ENCODE peak calls at places on chromosome 13, in ten cellular contexts. Q is PC-9, O is DND-41, H is hepatocyte, F is SK-N-SH, S is astrocyte, G is GM23248, L is fibroblast of lung, J is Karpas-422, V is PC-3. M is an unnamed sample. For H4K20me1, the result is how much of the 10 kb centered on the place peaks cover.

GRCh38 chr13:107200491-107200890 is 632.6 kb upstream of the ARGLU1 start:
- DNase-seq in J (no peak), G (no peak), O (no peak), Q (no peak), L (no peak), S (no peak), V (peak), F (no peak), H (no peak), M (no peak)

GRCh38 chr13:83907196-83907989 is 25.1 kb upstream of the SLITRK1 start:
- DNase-seq in H (no peak), O (no peak), L (no peak), F (no peak), V (no peak), J (no peak), G (no peak), S (no peak), Q (no peak), M (no peak)

GRCh38 chr13:38537026-38537425 is 149.9 kb upstream of the FREM2 start:
- DNase-seq in H (no peak), F (no peak), V (no peak), Q (no peak), J (no peak), O (no peak), G (no peak), L (no peak), S (no peak), M (no peak)

GRCh38 chr13:69720278-69720983 is 387.2 kb upstream of the ATXN8OS start:
- DNase-seq in Q (no peak), S (no peak), J (no peak), V (peak), G (no peak), F (no peak), O (no peak), H (peak), L (no peak), M (no peak)

GRCh38 chr13:73703606-73704005 is 430.6 kb downstream of the KLF12 start:
- DNase-seq in V (no peak), H (no peak), J (no peak), Q (no peak), G (no peak), F (no peak), S (no peak), L (no peak), O (no peak), M (no peak)

GRCh38 chr13:46101002-46101401 is 3.8 kb downstream of the CPB2 start:
- DNase-seq in J (no peak), L (no peak), G (no peak), F (no peak), V (no peak), O (no peak), Q (no peak), H (no peak), S (no peak), M (no peak)

GRCh38 chr13:20389696-20390525 is 135.7 kb downstream of the CRYL1 start:
- DNase-seq in H (no peak), V (no peak), L (no peak), Q (no peak), F (no peak), O (no peak), S (no peak), G (no peak), J (no peak), M (no peak)

GRCh38 chr13:73757471-73758233 is 376.6 kb downstream of the KLF12 start:
- DNase-seq in S (peak), H (no peak), J (no peak), G (peak), O (no peak), V (no peak), Q (no peak), F (no peak), L (peak), M (no peak)

GRCh38 chr13:51341232-51341631 is 1.7 kb downstream of the SERPINE3 start:
- DNase-seq in J (no peak), O (no peak), F (no peak), L (no peak), G (no peak), Q (no peak), V (no peak), H (no peak), S (no peak), M (no peak)

GRCh38 chr13:60397693-60398437 is 845 bp downstream of the TDRD3 start:
- DNase-seq in S (peak), L (peak), V (peak), H (peak), G (peak), J (peak), Q (peak), O (peak), F (peak), M (peak)

GRCh38 chr13:91659583-91660415 is 261.4 kb downstream of the GPC5 start:
- DNase-seq in S (no peak), G (no peak), H (no peak), Q (no peak), F (no peak), L (no peak), V (no peak), J (no peak), O (no peak), M (no peak)

GRCh38 chr13:90270231-90270630 is 1077.3 kb upstream of the MIR17HG start:
- DNase-seq in S (peak), J (no peak), O (no peak), L (peak), V (no peak), G (no peak), Q (no peak), H (no peak), F (no peak), M (no peak)

GRCh38 chr13:78997902-78998654 is 339.1 kb upstream of the OBI1 start:
- DNase-seq in F (no peak), O (no peak), G (no peak), Q (no peak), S (no peak), J (peak), L (no peak), V (no peak), H (no peak), M (no peak)

GRCh38 chr13:30615851-30616311 is 1.8 kb upstream of the USPL1 start:
- DNase-seq in G (peak), F (peak), Q (no peak), O (no peak), H (peak), S (peak), V (peak), J (peak), L (peak), M (peak)

GRCh38 chr13:45879666-45880065 is 28.1 kb upstream of the SIAH3 start:
- DNase-seq in S (no peak), J (no peak), F (no peak), H (peak), V (peak), O (no peak), Q (no peak), L (peak), G (no peak), M (no peak)

GRCh38 chr13:90362718-90363117 is 984.8 kb upstream of the MIR17HG start:
- DNase-seq in L (peak), J (no peak), S (no peak), G (no peak), F (no peak), V (no peak), O (no peak), H (no peak), Q (no peak), M (no peak)

GRCh38 chr13:105276571-105276970 is 1258.9 kb downstream of the EFNB2 start:
- DNase-seq in F (no peak), J (no peak), O (no peak), S (no peak), V (no peak), L (no peak), Q (no peak), H (no peak), G (no peak), M (no peak)

GRCh38 chr13:48131481-48131992 is 36.6 kb upstream of the MED4 start:
- DNase-seq in G (no peak), J (no peak), V (no peak), F (no peak), L (peak), O (no peak), S (no peak), H (no peak), Q (no peak), M (no peak)

GRCh38 chr13:91817250-91817649 is 418.8 kb downstream of the GPC5 start:
- DNase-seq in S (peak), O (no peak), L (peak), F (peak), G (peak), J (no peak), H (peak), Q (no peak), V (peak), M (no peak)

GRCh38 chr13:20461860-20462532 is 63.7 kb downstream of the CRYL1 start:
- DNase-seq in O (no peak), S (no peak), V (no peak), J (no peak), G (no peak), H (no peak), F (no peak), Q (no peak), L (peak), M (no peak)

GRCh38 chr13:47997384-47997783 is 3.7 kb downstream of the SUCLA2 start:
- DNase-seq in L (no peak), F (no peak), H (no peak), S (no peak), G (no peak), Q (no peak), V (no peak), J (no peak), O (no peak), M (no peak)

GRCh38 chr13:32164622-32165268 is 133.2 kb downstream of the FRY start:
- DNase-seq in L (peak), V (peak), S (peak), J (peak), Q (peak), G (peak), H (peak), O (peak), F (peak), M (peak)

GRCh38 chr13:114107686-114108081 is 24.7 kb downstream of the RASA3 start:
- DNase-seq in L (peak), O (no peak), Q (no peak), H (no peak), F (peak), V (no peak), S (peak), G (peak), J (no peak), M (no peak)

GRCh38 chr13:114106991-114107685 is 25.3 kb downstream of the RASA3 start:
- DNase-seq in H (no peak), Q (no peak), G (no peak), O (no peak), V (no peak), F (no peak), L (no peak), S (no peak), J (no peak), M (no peak)

GRCh38 chr13:114109646-114110045 is 22.8 kb downstream of the RASA3 start:
- DNase-seq in V (no peak), O (peak), S (no peak), H (no peak), G (no peak), F (peak), L (no peak), J (no peak), Q (no peak), M (peak)

GRCh38 chr13:114108894-114109293 is 23.5 kb downstream of the RASA3 start:
- DNase-seq in O (no peak), H (no peak), Q (no peak), J (no peak), G (no peak), L (no peak), V (no peak), F (no peak), S (no peak), M (no peak)

DNA sequence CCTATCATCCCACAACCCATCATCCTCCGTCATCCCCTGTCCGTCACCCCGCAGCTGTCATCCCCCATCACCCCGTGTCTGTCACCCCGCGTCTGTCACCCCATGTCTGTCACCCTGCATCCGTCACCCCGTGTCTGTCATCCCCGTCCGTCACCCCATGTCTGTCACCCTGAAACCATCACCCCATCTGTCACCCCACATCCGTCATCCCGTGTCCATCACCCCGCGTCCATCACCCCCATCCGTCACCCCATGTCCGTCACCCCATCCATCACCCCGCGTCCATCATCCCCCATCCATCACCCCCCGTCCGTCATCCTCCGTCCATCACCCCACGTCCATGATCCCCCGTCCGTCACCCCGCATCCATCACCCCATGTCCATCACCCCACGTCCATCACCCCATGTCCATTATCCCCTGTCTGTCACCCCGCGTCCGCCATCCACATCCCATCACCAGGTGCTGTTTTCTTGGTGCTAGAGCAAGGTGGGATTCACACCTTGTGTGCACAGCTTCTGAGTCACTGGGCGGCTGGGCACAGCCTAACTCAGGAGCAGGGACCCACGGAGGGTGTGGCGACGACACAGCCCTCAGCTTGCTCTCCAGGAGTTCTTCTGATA is 24.2 kb downstream of the RASA3 start:
- DNase-seq in L (no peak), V (no peak), O (no peak), J (no peak), F (no peak), H (no peak), Q (no peak), S (no peak), G (no peak), M (no peak)
- H4K20me1 ChIP-seq in L (under half), V (under half), O (half or more), J (under half), F (under half), H (under half), Q (under half), S (half or more), G (under half), M (under half)

GRCh38 chr13:29571876-29572570 is 23.5 kb downstream of the SLC7A1 start:
- DNase-seq in S (no peak), L (no peak), Q (no peak), F (no peak), G (no peak), H (no peak), O (no peak), J (no peak), V (no peak), M (no peak)

GRCh38 chr13:29570058-29570654 is 25.3 kb downstream of the SLC7A1 start:
- DNase-seq in H (no peak), S (no peak), Q (no peak), G (no peak), V (no peak), O (no peak), J (no peak), L (no peak), F (no peak), M (no peak)

GRCh38 chr13:29572575-29572974 is 22.9 kb downstream of the SLC7A1 start:
- DNase-seq in Q (no peak), J (no peak), V (no peak), L (no peak), F (no peak), G (no peak), H (no peak), O (no peak), S (no peak), M (no peak)

GRCh38 chr13:29575098-29575497 is 20.4 kb downstream of the SLC7A1 start:
- DNase-seq in F (no peak), J (no peak), V (no peak), L (no peak), Q (no peak), S (no peak), O (no peak), H (no peak), G (no peak), M (no peak)

DNA sequence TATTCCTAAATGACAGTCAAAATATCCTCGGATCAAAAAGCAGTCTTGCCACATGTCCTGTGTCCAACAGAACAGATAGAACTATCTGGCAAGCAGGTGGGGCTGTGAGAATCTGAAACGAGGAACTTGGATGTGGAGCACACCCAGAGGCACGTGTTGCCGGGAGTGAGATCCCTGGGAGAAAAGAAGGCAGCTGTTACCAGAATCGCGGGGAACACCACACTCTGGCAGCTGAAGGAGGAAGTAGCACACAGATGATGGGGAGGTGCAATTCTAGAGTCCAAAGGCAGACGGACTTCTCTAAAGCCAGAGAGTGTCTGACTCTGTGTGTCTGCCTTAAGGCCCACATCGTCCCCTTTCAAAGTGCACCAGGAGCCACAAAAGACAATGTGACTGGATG is 22.3 kb downstream of the SLC7A1 start:
- DNase-seq in H (no peak), J (no peak), S (no peak), F (no peak), V (no peak), O (no peak), Q (no peak), L (peak), G (peak), M (no peak)
- H4K20me1 ChIP-seq in H (under half), J (half or more), S (half or more), F (half or more), V (under half), O (half or more), Q (half or more), L (under half), G (under half), M (under half)

GRCh38 chr13:111166882-111167281 is 51.8 kb downstream of the ARHGEF7 start:
- DNase-seq in L (no peak), J (no peak), V (no peak), O (no peak), Q (no peak), G (no peak), S (no peak), H (no peak), F (no peak), M (no peak)

GRCh38 chr13:111165611-111166010 is 50.5 kb downstream of the ARHGEF7 start:
- DNase-seq in J (peak), Q (no peak), O (no peak), G (no peak), S (no peak), H (no peak), L (no peak), V (no peak), F (no peak), M (no peak)

GRCh38 chr13:111167290-111167689 is 52.2 kb downstream of the ARHGEF7 start:
- DNase-seq in Q (no peak), H (peak), V (no peak), O (no peak), G (no peak), J (no peak), F (no peak), S (no peak), L (no peak), M (no peak)

GRCh38 chr13:111165189-111165588 is 50.1 kb downstream of the ARHGEF7 start:
- DNase-seq in L (no peak), S (no peak), J (no peak), V (no peak), O (no peak), H (no peak), F (no peak), Q (no peak), G (no peak), M (no peak)

GRCh38 chr13:111168116-111168515 is 53.0 kb downstream of the ARHGEF7 start:
- DNase-seq in O (no peak), F (no peak), V (no peak), J (no peak), S (no peak), H (no peak), G (no peak), Q (no peak), L (no peak), M (no peak)
- H4K20me1 ChIP-seq in O (half or more), F (half or more), V (under half), J (under half), S (half or more), H (half or more), G (under half), Q (under half), L (under half), M (under half)

GRCh38 chr13:98449273-98449672 is 127.6 kb downstream of the STK24 start:
- DNase-seq in Q (no peak), F (no peak), S (no peak), O (no peak), H (no peak), V (no peak), G (no peak), J (no peak), L (no peak), M (no peak)
- H4K20me1 ChIP-seq in Q (under half), F (under half), S (under half), O (under half), H (under half), V (under half), G (under half), J (under half), L (under half), M (under half)

GRCh38 chr13:29589234-29589633 is 6.3 kb downstream of the SLC7A1 start:
- DNase-seq in J (no peak), L (peak), F (no peak), Q (peak), G (peak), S (peak), H (no peak), O (no peak), V (no peak), M (no peak)
- H4K20me1 ChIP-seq in J (half or more), L (under half), F (half or more), Q (half or more), G (under half), S (half or more), H (under half), O (half or more), V (half or more), M (under half)

GRCh38 chr13:29578300-29579048 is 17.0 kb downstream of the SLC7A1 start:
- DNase-seq in V (no peak), J (no peak), S (no peak), Q (no peak), G (peak), F (no peak), L (no peak), O (no peak), H (no peak), M (no peak)

GRCh38 chr13:29581666-29582065 is 13.8 kb downstream of the SLC7A1 start:
- DNase-seq in O (no peak), F (no peak), G (peak), J (no peak), V (no peak), Q (no peak), S (peak), H (no peak), L (peak), M (no peak)

GRCh38 chr13:29579094-29579493 is 16.4 kb downstream of the SLC7A1 start:
- DNase-seq in H (no peak), S (no peak), Q (no peak), V (no peak), G (no peak), J (no peak), O (no peak), F (no peak), L (no peak), M (no peak)

GRCh38 chr13:29577135-29578051 is 18.1 kb downstream of the SLC7A1 start:
- DNase-seq in J (no peak), V (peak), Q (no peak), S (no peak), L (no peak), G (peak), H (no peak), F (no peak), O (no peak), M (no peak)

GRCh38 chr13:29576581-29576980 is 18.9 kb downstream of the SLC7A1 start:
- DNase-seq in J (no peak), H (no peak), Q (no peak), G (no peak), S (no peak), F (no peak), L (no peak), O (no peak), V (no peak), M (no peak)
- H4K20me1 ChIP-seq in J (half or more), H (under half), Q (half or more), G (under half), S (half or more), F (half or more), L (under half), O (half or more), V (under half), M (under half)